ENCODE peak calls at places on chromosomes 13 and 19, in seven cellular contexts. B, G, I, K, O, L and N are unnamed samples.

GRCh38 chr13:105410602-105411001 is 1124.9 kb downstream of the EFNB2 start:
- DNase-seq in G (no peak), K (no peak), O (peak), L (peak), I (peak), B (peak), N (no peak)

GRCh38 chr19:39237200-39238184 is 7.3 kb downstream of the IFNL3 start:
- DNase-seq in L (peak), B (no peak), G (peak), O (peak), I (no peak), K (peak), N (peak)

GRCh38 chr19:48244289-48244688 is 11.4 kb downstream of the CARD8 start:
- DNase-seq in K (no peak), I (no peak), L (no peak), O (no peak), G (no peak), B (no peak), N (no peak)

GRCh38 chr19:22620401-22620800 is 13.7 kb upstream of the ZNF492 start:
- DNase-seq in I (no peak), K (no peak), B (no peak), L (no peak), G (no peak), O (no peak), N (no peak)

GRCh38 chr13:113495494-113496251 is 5.2 kb upstream of the DCUN1D2 start:
- DNase-seq in B (no peak), G (no peak), I (no peak), O (no peak), K (no peak), L (no peak), N (no peak)

GRCh38 chr19:40284501-40285352 is at the start of gene AKT2:
- DNase-seq in B (peak), I (peak), K (peak), O (peak), G (peak), L (no peak), N (peak)

GRCh38 chr19:40588110-40588854 is 11.6 kb downstream of the SHKBP1 start:
- DNase-seq in B (no peak), K (no peak), L (no peak), O (no peak), G (no peak), I (no peak), N (no peak)

GRCh38 chr13:26342898-26343297 is 89.0 kb downstream of the CDK8 start:
- DNase-seq in B (no peak), G (no peak), K (no peak), O (no peak), L (no peak), I (peak), N (no peak)

GRCh38 chr13:83386609-83387008 is 495.7 kb downstream of the SLITRK1 start:
- DNase-seq in L (no peak), O (no peak), I (no peak), G (no peak), K (no peak), B (no peak), N (no peak)

GRCh38 chr19:54594737-54595136 is 1.3 kb downstream of the LILRA1 start:
- DNase-seq in I (no peak), G (no peak), L (no peak), O (no peak), K (no peak), B (no peak), N (no peak)

GRCh38 chr19:8456064-8456463 is 11.3 kb downstream of the HNRNPM start:
- DNase-seq in L (no peak), I (no peak), G (no peak), B (no peak), O (no peak), K (no peak), N (no peak)

GRCh38 chr13:53873558-53873957 is 844.9 kb downstream of the OLFM4 start:
- DNase-seq in L (no peak), I (peak), B (no peak), O (no peak), K (no peak), G (no peak), N (peak)

GRCh38 chr19:38665950-38666661 is 18.7 kb downstream of the ACTN4 start:
- DNase-seq in B (peak), L (peak), O (no peak), K (no peak), G (no peak), I (no peak), N (no peak)

GRCh38 chr19:45401815-45402468 is 2.9 kb downstream of the PPP1R13L start:
- DNase-seq in B (no peak), O (no peak), K (no peak), G (no peak), L (no peak), I (no peak), N (no peak)

GRCh38 chr13:113526466-113527220 is 36.1 kb upstream of the DCUN1D2 start:
- DNase-seq in L (no peak), B (no peak), K (no peak), O (no peak), I (no peak), G (no peak), N (no peak)

GRCh38 chr13:51212808-51213728 is 9.1 kb upstream of the FAM124A start:
- DNase-seq in G (no peak), L (no peak), I (no peak), O (no peak), B (peak), K (no peak), N (no peak)
- TF ChIP-seq POLR2AphosphoS5 in G (no peak), L (no peak), I (no peak), O (no peak), B (no peak), K (no peak), N (no peak)

DNA sequence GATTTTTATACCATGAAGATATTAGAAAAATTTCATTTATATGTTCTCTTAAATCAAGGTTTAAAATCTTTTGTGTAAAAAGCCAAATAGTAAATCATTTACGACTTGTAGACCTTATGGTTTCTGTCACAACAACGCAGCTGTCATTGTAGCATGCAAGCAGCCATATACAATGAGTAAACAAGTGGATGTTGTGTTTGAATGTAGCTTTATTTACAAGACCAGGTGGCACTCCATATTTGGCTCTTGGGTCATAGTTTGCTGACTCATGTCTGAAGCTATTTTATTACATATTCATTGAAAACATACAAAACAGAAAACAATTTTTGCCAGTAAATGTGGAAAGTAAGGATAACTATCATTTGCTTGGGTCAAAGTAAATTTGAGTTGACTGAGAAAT is 930.8 kb downstream of the SLITRK5 start:
- DNase-seq in B (no peak), K (no peak), L (no peak), O (no peak), G (no peak), I (no peak), N (no peak)
- TF ChIP-seq TAF1 in B (no peak), K (no peak), L (no peak), O (no peak), G (no peak), I (no peak), N (no peak)

DNA sequence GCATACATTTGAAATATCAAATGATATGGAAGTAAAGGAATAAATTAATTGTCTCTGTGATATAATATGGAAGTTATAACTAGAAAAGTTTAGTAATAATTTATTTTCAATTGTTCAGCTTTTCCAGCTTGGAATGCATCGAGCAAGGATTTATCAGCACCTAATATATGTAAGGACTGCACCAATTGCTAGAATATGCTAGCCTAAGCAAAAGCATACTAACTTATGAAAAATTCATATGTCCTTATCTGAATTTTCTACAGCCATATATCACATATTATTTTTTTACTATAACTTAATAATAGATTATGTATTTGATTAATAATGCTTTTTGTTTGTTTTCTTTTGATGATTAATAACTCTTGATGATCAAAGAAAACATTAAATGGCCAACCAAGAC is 849.2 kb upstream of the GPC6 start:
- DNase-seq in O (no peak), I (no peak), L (no peak), G (no peak), K (no peak), B (no peak), N (no peak)
- TF ChIP-seq POLR2AphosphoS5 in O (no peak), I (no peak), L (no peak), G (no peak), K (no peak), B (no peak), N (no peak)

GRCh38 chr19:18029617-18030338 is 21.8 kb downstream of the ARRDC2 start:
- DNase-seq in I (peak), O (no peak), K (no peak), L (peak), B (no peak), G (no peak), N (no peak)
- TF ChIP-seq TAF1 in I (no peak), O (no peak), K (no peak), L (no peak), B (no peak), G (no peak), N (no peak)

GRCh38 chr19:17469371-17470203 is 737 bp upstream of the SLC27A1 start:
- DNase-seq in G (peak), L (peak), K (peak), B (peak), O (peak), I (peak), N (peak)
- TF ChIP-seq POLR2AphosphoS5 in G (no peak), L (no peak), K (no peak), B (no peak), O (no peak), I (no peak), N (no peak)